ENCODE peak calls at places on chromosomes 12 and 14, in six cellular contexts. G is KBM-7, O is GM06990, A is AG08395, B is fibroblast of pulmonary artery, S is HEK293T. K is an unnamed sample.

GRCh38 chr12:34335819-34336262 is 313.5 kb downstream of the ALG10 start:
- DNase-seq in G (no peak), O (no peak), A (no peak), B (no peak), S (peak; percentile 27), K (no peak)

GRCh38 chr12:19299765-19300164 is 139.5 kb upstream of the AEBP2 start:
- DNase-seq in G (peak; percentile 16), O (no peak), A (no peak), B (peak; percentile 60), S (no peak), K (no peak)

GRCh38 chr12:116143883-116144266 is 133.6 kb downstream of the MED13L start:
- DNase-seq in G (no peak), O (no peak), A (peak; percentile 52), B (peak; percentile 59), S (no peak), K (no peak)

GRCh38 chr12:93011100-93011499 is 82.0 kb upstream of the EEA1 start:
- DNase-seq in G (no peak), O (no peak), A (no peak), B (no peak), S (no peak), K (no peak)

GRCh38 chr14:68680541-68681051 is 112.3 kb downstream of the ZFP36L1 start:
- DNase-seq in G (no peak), O (no peak), A (no peak), B (peak; percentile 62), S (no peak), K (no peak)

GRCh38 chr12:19597304-19598066 is 158.2 kb downstream of the AEBP2 start:
- DNase-seq in G (no peak), O (no peak), A (no peak), B (no peak), S (no peak), K (no peak)

GRCh38 chr12:8566525-8566924 is 25.8 kb upstream of the CLEC4E start:
- DNase-seq in G (no peak), O (no peak), A (no peak), B (no peak), S (no peak), K (no peak)

GRCh38 chr12:104534162-104534856 is 77.6 kb downstream of the CHST11 start:
- DNase-seq in G (no peak), O (no peak), A (no peak), B (no peak), S (no peak), K (no peak)

GRCh38 chr14:73728106-73729014 is 14.2 kb upstream of the PNMA1 start:
- DNase-seq in G (peak; percentile 92), O (no peak), A (peak; percentile 86), B (peak; percentile 86), S (peak; percentile 83), K (peak; percentile 49)

GRCh38 chr12:124523071-124523470 is 44.3 kb downstream of the NCOR2 start:
- DNase-seq in G (no peak), O (no peak), A (no peak), B (no peak), S (no peak), K (peak; percentile 72)

GRCh38 chr12:104668274-104668718 is 211.5 kb downstream of the CHST11 start:
- DNase-seq in G (no peak), O (no peak), A (no peak), B (peak; percentile 78), S (no peak), K (no peak)

GRCh38 chr12:53213348-53213747 is 6.3 kb upstream of the ITGB7 start:
- DNase-seq in G (peak; percentile 84), O (peak; percentile 67), A (peak; percentile 78), B (peak; percentile 81), S (peak; percentile 88), K (peak; percentile 80)

GRCh38 chr14:100529561-100530031 is 57.6 kb downstream of the BEGAIN start:
- DNase-seq in G (no peak), O (peak; percentile 3), A (no peak), B (no peak), S (no peak), K (no peak)

GRCh38 chr12:28316067-28316466 is 125.8 kb downstream of the CCDC91 start:
- DNase-seq in G (no peak), O (no peak), A (no peak), B (peak; percentile 11), S (no peak), K (no peak)

GRCh38 chr12:102603021-102603420 is 122.7 kb upstream of the IGF1 start:
- DNase-seq in G (no peak), O (no peak), A (no peak), B (no peak), S (no peak), K (no peak)

GRCh38 chr12:41772478-41772877 is 372.2 kb downstream of the GXYLT1 start:
- DNase-seq in G (peak; percentile 19), O (no peak), A (no peak), B (no peak), S (no peak), K (no peak)

GRCh38 chr12:90978117-90978770 is 23.3 kb upstream of the CCER1 start:
- DNase-seq in G (peak; percentile 49), O (no peak), A (peak; percentile 68), B (peak; percentile 86), S (peak; percentile 51), K (no peak)

GRCh38 chr12:44848771-44849085 is 27.4 kb downstream of the NELL2 start:
- DNase-seq in G (no peak), O (peak; percentile 29), A (no peak), B (no peak), S (no peak), K (no peak)

GRCh38 chr12:103800252-103800771 is 40.7 kb downstream of the NT5DC3 start:
- DNase-seq in G (peak; percentile 14), O (no peak), A (peak; percentile 58), B (peak; percentile 80), S (no peak), K (peak; percentile 70)

GRCh38 chr14:91374897-91375747 is 42.5 kb downstream of the CCDC88C start:
- DNase-seq in G (no peak), O (no peak), A (no peak), B (no peak), S (no peak), K (peak; percentile 95)

GRCh38 chr12:7460375-7461259 is 16.7 kb upstream of the CD163L1 start:
- DNase-seq in G (peak; percentile 69), O (no peak), A (peak; percentile 72), B (peak; percentile 68), S (peak; percentile 45), K (no peak)

GRCh38 chr14:90239139-90239538 is 17.2 kb upstream of the PSMC1 start:
- DNase-seq in G (no peak), O (no peak), A (no peak), B (peak; percentile 10), S (no peak), K (no peak)

GRCh38 chr12:104986022-104986941 is at the start of gene NOPCHAP1:
- DNase-seq in G (peak; percentile 94), O (peak; percentile 86), A (peak; percentile 97), B (peak; percentile 80), S (peak; percentile 95), K (peak; percentile 90)

GRCh38 chr12:123253606-123254459 is 17.8 kb downstream of the CDK2AP1 start:
- DNase-seq in G (no peak), O (no peak), A (no peak), B (no peak), S (no peak), K (no peak)

GRCh38 chr12:44816446-44817017 is 59.6 kb downstream of the NELL2 start:
- DNase-seq in G (no peak), O (no peak), A (no peak), B (no peak), S (no peak), K (no peak)

GRCh38 chr14:100617715-100618693 is 30.8 kb upstream of the BEGAIN start:
- DNase-seq in G (peak; percentile 71), O (no peak), A (no peak), B (peak; percentile 59), S (no peak), K (no peak)

GRCh38 chr14:53670701-53671100 is 285.9 kb downstream of the BMP4 start:
- DNase-seq in G (no peak), O (no peak), A (peak; percentile 48), B (peak; percentile 54), S (no peak), K (no peak)

GRCh38 chr14:53044486-53044885 is 93.6 kb upstream of the FERMT2 start:
- DNase-seq in G (no peak), O (no peak), A (peak; percentile 74), B (peak; percentile 62), S (no peak), K (no peak)

GRCh38 chr14:73752297-73752992 is 38.3 kb upstream of the PNMA1 start:
- DNase-seq in G (no peak), O (no peak), A (peak; percentile 86), B (peak; percentile 73), S (no peak), K (no peak)

GRCh38 chr14:89190779-89191513 is 226.1 kb downstream of the FOXN3 start:
- DNase-seq in G (no peak), O (no peak), A (no peak), B (no peak), S (no peak), K (peak; percentile 94)

K was measured in COR-L47.